ENCODE peak calls at places on chromosomes 6 and 20, in seven cellular contexts. One of them, this sample, is unnamed.

GRCh38 chr20:44613575-44613974 is 31.2 kb downstream of the PKIG start:
- DNase-seq in astrocyte of the spinal cord: no peak
- DNase-seq in WTC11: no peak
- DNase-seq in mesothelial cell of epicardium: no peak
- DNase-seq in B cell: no peak
- DNase-seq in fibroblast of mammary gland: no peak
- DNase-seq in GM12865: no peak
- DNase-seq in this sample: no peak

GRCh38 chr6:158353851-158354508 is 41.7 kb downstream of the TULP4 start:
- DNase-seq in astrocyte of the spinal cord: peak
- DNase-seq in WTC11: no peak
- DNase-seq in fibroblast of mammary gland: peak
- DNase-seq in B cell: no peak
- DNase-seq in GM12865: no peak
- DNase-seq in mesothelial cell of epicardium: no peak
- DNase-seq in this sample: no peak

GRCh38 chr6:2744206-2744771 is 6.4 kb downstream of the MYLK4 start:
- DNase-seq in WTC11: no peak
- DNase-seq in B cell: no peak
- DNase-seq in fibroblast of mammary gland: no peak
- DNase-seq in GM12865: no peak
- DNase-seq in astrocyte of the spinal cord: no peak
- DNase-seq in mesothelial cell of epicardium: no peak
- DNase-seq in this sample: no peak

GRCh38 chr20:45444050-45444449 is 25.5 kb upstream of the WFDC2 start:
- DNase-seq in fibroblast of mammary gland: no peak
- DNase-seq in B cell: no peak
- DNase-seq in GM12865: no peak
- DNase-seq in mesothelial cell of epicardium: no peak
- DNase-seq in astrocyte of the spinal cord: no peak
- DNase-seq in WTC11: no peak
- DNase-seq in this sample: no peak

GRCh38 chr20:25247100-25247665 is 702 bp upstream of the PYGB start:
- DNase-seq in WTC11: peak
- DNase-seq in fibroblast of mammary gland: peak
- DNase-seq in mesothelial cell of epicardium: peak
- DNase-seq in B cell: no peak
- DNase-seq in astrocyte of the spinal cord: peak
- DNase-seq in GM12865: peak
- DNase-seq in this sample: peak

GRCh38 chr20:8132632-8133587 is 844 bp downstream of the PLCB1 start:
- DNase-seq in mesothelial cell of epicardium: peak
- DNase-seq in fibroblast of mammary gland: peak
- DNase-seq in WTC11: peak
- DNase-seq in GM12865: no peak
- DNase-seq in B cell: peak
- DNase-seq in astrocyte of the spinal cord: no peak
- DNase-seq in this sample: peak

GRCh38 chr6:121630716-121631115 is 195.3 kb downstream of the GJA1 start:
- DNase-seq in fibroblast of mammary gland: peak
- DNase-seq in B cell: no peak
- DNase-seq in mesothelial cell of epicardium: no peak
- DNase-seq in astrocyte of the spinal cord: no peak
- DNase-seq in GM12865: no peak
- DNase-seq in WTC11: no peak
- DNase-seq in this sample: no peak

GRCh38 chr6:127924440-127924839 is 23.6 kb upstream of the THEMIS start:
- DNase-seq in WTC11: no peak
- DNase-seq in astrocyte of the spinal cord: peak
- DNase-seq in mesothelial cell of epicardium: no peak
- DNase-seq in fibroblast of mammary gland: peak
- DNase-seq in GM12865: no peak
- DNase-seq in B cell: no peak
- DNase-seq in this sample: no peak

GRCh38 chr6:36980876-36981619 is 4.9 kb downstream of the MTCH1 start:
- DNase-seq in B cell: no peak
- DNase-seq in GM12865: no peak
- DNase-seq in mesothelial cell of epicardium: no peak
- DNase-seq in astrocyte of the spinal cord: no peak
- DNase-seq in WTC11: no peak
- DNase-seq in fibroblast of mammary gland: no peak
- DNase-seq in this sample: no peak

GRCh38 chr6:159720708-159721107 is 6.6 kb upstream of the WTAP start:
- DNase-seq in GM12865: peak
- DNase-seq in B cell: peak
- DNase-seq in fibroblast of mammary gland: peak
- DNase-seq in astrocyte of the spinal cord: peak
- DNase-seq in mesothelial cell of epicardium: no peak
- DNase-seq in WTC11: no peak
- DNase-seq in this sample: no peak

GRCh38 chr6:10419749-10420545 is 5.1 kb upstream of the TFAP2A start:
- DNase-seq in astrocyte of the spinal cord: no peak
- DNase-seq in WTC11: no peak
- DNase-seq in B cell: no peak
- DNase-seq in mesothelial cell of epicardium: no peak
- DNase-seq in fibroblast of mammary gland: no peak
- DNase-seq in GM12865: peak
- DNase-seq in this sample: peak

GRCh38 chr6:125957391-125957693 is 772 bp downstream of the HINT3 start:
- DNase-seq in astrocyte of the spinal cord: no peak
- DNase-seq in mesothelial cell of epicardium: no peak
- DNase-seq in B cell: no peak
- DNase-seq in fibroblast of mammary gland: no peak
- DNase-seq in WTC11: no peak
- DNase-seq in GM12865: no peak
- DNase-seq in this sample: no peak

DNA sequence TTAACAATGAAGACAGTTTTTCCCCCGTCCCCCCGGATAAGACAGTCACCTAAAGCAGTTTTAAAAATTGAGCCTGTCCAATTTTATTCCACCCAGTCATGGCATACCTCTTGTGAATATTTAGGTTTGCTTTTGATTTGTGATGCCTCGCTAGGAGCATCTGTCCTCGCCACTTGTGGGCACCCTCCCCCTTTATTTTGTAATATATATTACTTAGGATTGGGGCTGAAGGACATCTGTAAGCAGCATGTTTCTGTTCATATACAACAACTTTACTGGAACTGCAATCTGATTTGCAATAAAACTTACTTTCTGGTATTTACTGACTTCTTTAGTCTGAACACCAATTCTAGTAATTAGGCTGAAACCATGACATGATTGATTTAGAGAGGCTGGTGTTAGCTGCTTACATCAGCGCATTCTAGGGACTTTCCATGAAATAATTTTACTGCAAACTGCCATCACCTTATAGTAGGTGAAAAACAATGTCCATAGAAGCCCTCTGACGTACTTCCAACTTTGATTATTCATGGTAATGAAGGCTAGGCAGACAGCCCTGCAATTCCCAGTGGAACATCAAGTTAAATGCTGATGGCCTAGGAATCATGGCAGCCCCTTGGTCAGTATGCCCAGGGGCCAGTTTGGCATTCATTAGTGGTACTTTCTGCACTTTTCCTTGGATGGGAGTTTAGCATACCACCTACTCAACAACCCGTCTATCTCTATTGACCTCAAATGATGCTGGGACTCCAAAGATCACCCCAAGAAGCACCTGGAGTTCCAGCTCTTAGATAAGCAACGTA is 132.9 kb upstream of the MCHR2 start:
- DNase-seq in B cell: no peak
- DNase-seq in mesothelial cell of epicardium: no peak
- DNase-seq in fibroblast of mammary gland: no peak
- DNase-seq in WTC11: no peak
- DNase-seq in GM12865: peak
- DNase-seq in astrocyte of the spinal cord: no peak
- DNase-seq in this sample: no peak
- TF ChIP-seq CTCF in B cell: no peak
- TF ChIP-seq CTCF in mesothelial cell of epicardium: no peak
- TF ChIP-seq CTCF in fibroblast of mammary gland: no peak
- TF ChIP-seq CTCF in WTC11: no peak
- TF ChIP-seq CTCF in GM12865: no peak
- TF ChIP-seq CTCF in astrocyte of the spinal cord: no peak
- TF ChIP-seq CTCF in this sample: no peak

DNA sequence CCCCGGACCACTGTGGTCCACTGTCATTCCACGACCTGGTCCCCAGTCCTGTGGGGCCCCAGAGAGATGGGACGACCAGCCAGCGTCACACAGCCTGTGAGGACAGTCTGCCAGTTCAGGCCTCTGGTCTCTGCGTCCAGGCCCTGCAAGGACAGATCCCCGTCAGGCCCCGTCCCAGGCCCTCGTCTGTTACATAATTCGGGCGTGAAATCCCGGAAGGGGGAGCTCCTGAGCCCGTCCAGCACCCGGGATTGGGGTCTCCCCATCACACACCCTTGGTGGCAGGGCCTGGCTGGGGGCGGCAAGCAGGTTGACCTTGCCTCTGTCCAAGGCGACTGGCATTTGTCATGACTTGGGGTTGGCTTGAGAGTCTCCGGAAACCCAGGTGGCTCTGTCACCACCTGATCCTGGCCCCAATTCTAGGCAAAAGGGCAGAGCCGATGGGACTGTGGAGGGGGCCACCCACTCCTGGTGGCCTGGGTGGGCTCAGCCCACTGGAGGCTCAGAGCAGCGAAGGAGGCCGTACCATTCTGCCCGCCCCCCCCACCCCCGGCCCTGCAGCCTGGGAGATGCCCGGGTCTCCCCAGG is 73.8 kb upstream of the GATA5 start:
- DNase-seq in WTC11: peak
- DNase-seq in mesothelial cell of epicardium: no peak
- DNase-seq in astrocyte of the spinal cord: no peak
- DNase-seq in fibroblast of mammary gland: no peak
- DNase-seq in B cell: no peak
- DNase-seq in GM12865: no peak
- DNase-seq in this sample: no peak
- TF ChIP-seq CTCF in WTC11: no peak
- TF ChIP-seq CTCF in mesothelial cell of epicardium: no peak
- TF ChIP-seq CTCF in astrocyte of the spinal cord: no peak
- TF ChIP-seq CTCF in fibroblast of mammary gland: no peak
- TF ChIP-seq CTCF in B cell: no peak
- TF ChIP-seq CTCF in GM12865: no peak
- TF ChIP-seq CTCF in this sample: no peak

GRCh38 chr6:75301088-75301487 is 16.5 kb upstream of the TMEM30A start:
- DNase-seq in fibroblast of mammary gland: no peak
- DNase-seq in GM12865: no peak
- DNase-seq in B cell: no peak
- DNase-seq in astrocyte of the spinal cord: no peak
- DNase-seq in mesothelial cell of epicardium: no peak
- DNase-seq in WTC11: no peak
- DNase-seq in this sample: no peak

GRCh38 chr6:75300206-75300605 is 15.6 kb upstream of the TMEM30A start:
- DNase-seq in fibroblast of mammary gland: no peak
- DNase-seq in WTC11: no peak
- DNase-seq in mesothelial cell of epicardium: no peak
- DNase-seq in B cell: no peak
- DNase-seq in GM12865: no peak
- DNase-seq in astrocyte of the spinal cord: no peak
- DNase-seq in this sample: no peak

GRCh38 chr6:75292522-75292921 is 7.9 kb upstream of the TMEM30A start:
- DNase-seq in mesothelial cell of epicardium: no peak
- DNase-seq in B cell: no peak
- DNase-seq in fibroblast of mammary gland: no peak
- DNase-seq in WTC11: no peak
- DNase-seq in GM12865: no peak
- DNase-seq in astrocyte of the spinal cord: no peak
- DNase-seq in this sample: no peak

GRCh38 chr6:75301537-75301936 is 16.9 kb upstream of the TMEM30A start:
- DNase-seq in mesothelial cell of epicardium: no peak
- DNase-seq in B cell: no peak
- DNase-seq in fibroblast of mammary gland: no peak
- DNase-seq in WTC11: no peak
- DNase-seq in astrocyte of the spinal cord: no peak
- DNase-seq in GM12865: no peak
- DNase-seq in this sample: no peak

DNA sequence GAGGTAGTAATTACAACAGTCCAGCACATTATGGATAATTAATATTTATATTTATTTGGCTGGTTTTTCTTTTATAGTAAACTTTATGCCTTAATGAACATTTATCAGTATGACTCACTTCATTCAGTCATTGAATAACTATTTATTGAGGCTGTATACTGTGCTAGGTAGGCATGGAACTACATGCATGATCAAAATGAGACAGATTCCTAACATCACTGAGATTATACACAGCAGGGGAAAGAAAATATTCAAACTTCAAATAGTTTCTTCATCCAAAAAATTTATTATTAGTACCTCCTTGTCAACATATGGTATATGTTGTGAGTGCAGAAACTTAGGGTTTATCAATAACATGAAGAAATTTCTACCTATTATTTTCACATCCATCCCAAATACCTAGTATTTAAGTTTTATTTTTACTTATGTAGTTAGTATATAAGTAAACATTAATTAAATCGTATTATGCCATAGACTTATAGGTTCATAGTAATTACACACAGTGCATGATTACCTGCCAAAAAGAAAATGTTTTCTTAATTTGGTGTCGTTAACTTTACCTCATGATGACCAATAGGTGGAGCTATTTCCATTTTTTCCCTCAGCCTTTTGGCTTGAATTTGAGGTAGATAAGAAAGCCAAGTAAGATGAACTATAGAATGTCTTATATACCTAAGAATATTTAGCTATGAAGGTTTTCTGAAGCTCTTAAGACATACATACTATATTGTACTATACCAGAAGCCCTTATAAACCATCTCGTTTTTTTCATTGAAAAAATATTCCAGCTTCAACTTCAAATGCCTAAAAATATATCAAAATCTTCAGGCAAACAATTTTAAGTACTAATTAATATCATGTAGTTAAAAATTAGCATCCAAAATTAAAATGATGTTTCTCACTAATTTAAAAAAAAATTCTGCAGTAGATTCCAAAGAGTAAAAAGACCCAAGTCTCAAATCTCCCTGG is 12.5 kb upstream of the TMEM30A start:
- DNase-seq in mesothelial cell of epicardium: no peak
- DNase-seq in GM12865: peak
- DNase-seq in B cell: peak
- DNase-seq in astrocyte of the spinal cord: peak
- DNase-seq in fibroblast of mammary gland: peak
- DNase-seq in WTC11: no peak
- DNase-seq in this sample: no peak
- TF ChIP-seq CTCF in mesothelial cell of epicardium: peak
- TF ChIP-seq CTCF in GM12865: peak
- TF ChIP-seq CTCF in B cell: peak
- TF ChIP-seq CTCF in astrocyte of the spinal cord: peak
- TF ChIP-seq CTCF in fibroblast of mammary gland: peak
- TF ChIP-seq CTCF in WTC11: peak
- TF ChIP-seq CTCF in this sample: peak

GRCh38 chr6:52577022-52577777 is at the start of gene TRAM2:
- DNase-seq in B cell: peak
- DNase-seq in mesothelial cell of epicardium: peak
- DNase-seq in fibroblast of mammary gland: peak
- DNase-seq in WTC11: peak
- DNase-seq in astrocyte of the spinal cord: peak
- DNase-seq in GM12865: peak
- DNase-seq in this sample: peak
- TF ChIP-seq CTCF in B cell: no peak
- TF ChIP-seq CTCF in mesothelial cell of epicardium: no peak
- TF ChIP-seq CTCF in fibroblast of mammary gland: no peak
- TF ChIP-seq CTCF in WTC11: no peak
- TF ChIP-seq CTCF in astrocyte of the spinal cord: no peak
- TF ChIP-seq CTCF in GM12865: peak
- TF ChIP-seq CTCF in this sample: no peak